ENCODE peak calls at places on chromosome 2, in four cellular contexts. C is naive thymus-derived CD8-positive, alpha-beta T cell; H is HFF-Myc; A is GM19239. N is an unnamed sample.

GRCh38 chr2:64654993-64655666 is 1.4 kb upstream of the SERTAD2 start:
- DNase-seq in C (peak), H (no peak), A (no peak), N (no peak)

GRCh38 chr2:84424152-84424551 is 34.9 kb downstream of the SUCLG1 start:
- DNase-seq in C (no peak), H (no peak), A (no peak), N (no peak)

GRCh38 chr2:111617299-111617803 is 266.6 kb downstream of the ANAPC1 start:
- DNase-seq in C (no peak), H (no peak), A (no peak), N (no peak)

GRCh38 chr2:240431663-240432424 is 3.6 kb upstream of the GPC1 start:
- DNase-seq in C (no peak), H (no peak), A (no peak), N (no peak)

GRCh38 chr2:165698621-165698946 is 95.5 kb downstream of the GALNT3 start:
- DNase-seq in C (no peak), H (peak), A (peak), N (peak)

GRCh38 chr2:148926291-148926961 is 51.4 kb downstream of the KIF5C start:
- DNase-seq in C (peak), H (no peak), A (peak), N (no peak)

GRCh38 chr2:239027431-239028252 is 179.8 kb downstream of the TWIST2 start:
- DNase-seq in C (no peak), H (no peak), A (no peak), N (no peak)

GRCh38 chr2:240611601-240612210 is 13.6 kb upstream of the GPR35 start:
- DNase-seq in C (no peak), H (no peak), A (no peak), N (no peak)

GRCh38 chr2:45938649-45939511 is 287.4 kb downstream of the PRKCE start:
- DNase-seq in C (no peak), H (peak), A (no peak), N (peak)

GRCh38 chr2:28644760-28645159 is 106.9 kb upstream of the PPP1CB start:
- DNase-seq in C (no peak), H (no peak), A (no peak), N (no peak)

GRCh38 chr2:44077942-44078511 is 82.2 kb upstream of the LRPPRC start:
- DNase-seq in C (no peak), H (no peak), A (no peak), N (no peak)

GRCh38 chr2:189770590-189771322 is 8.2 kb upstream of the OSGEPL1 start:
- DNase-seq in C (no peak), H (no peak), A (no peak), N (no peak)

GRCh38 chr2:182134201-182134600 is 148.5 kb downstream of the PPP1R1C start:
- DNase-seq in C (no peak), H (no peak), A (no peak), N (no peak)

GRCh38 chr2:215594766-215595165 is 158.9 kb upstream of the FN1 start:
- DNase-seq in C (no peak), H (no peak), A (no peak), N (no peak)

GRCh38 chr2:43199492-43200481 is 26.6 kb downstream of the ZFP36L2 start:
- DNase-seq in C (no peak), H (no peak), A (no peak), N (no peak)

GRCh38 chr2:120538691-120539420 is 192.9 kb downstream of the INHBB start:
- DNase-seq in C (no peak), H (no peak), A (no peak), N (no peak)

GRCh38 chr2:190591437-190591836 is 56.9 kb upstream of the NEMP2 start:
- DNase-seq in C (no peak), H (no peak), A (no peak), N (no peak)

GRCh38 chr2:216535454-216535995 is 36.9 kb downstream of the RPL37A start:
- DNase-seq in C (no peak), H (peak), A (no peak), N (no peak)

GRCh38 chr2:139259422-139260051 is 479.3 kb upstream of the NXPH2 start:
- DNase-seq in C (no peak), H (no peak), A (no peak), N (no peak)

GRCh38 chr2:220279372-220279771 is 651.9 kb downstream of the SLC4A3 start:
- DNase-seq in C (no peak), H (no peak), A (no peak), N (no peak)

N was measured in SK-N-MC.